ENCODE peak calls at places on chromosomes 3 and 15, in six cellular contexts. W is HuH-7; K is NCI-H1092 treated with DMSO at 0.1 percent for 48 hours; B is progenitor cell of endocrine pancreas; E is central memory CD8-positive, alpha-beta T cell; X is C1 segment of cervical spinal cord. C is an unnamed sample.
A peak's percentile ranks its signal among the peaks of the same experiment; 100 is the strongest.

GRCh38 chr15:33810083-33810595 is 158.2 kb upstream of the CHRM5 start:
- DNase-seq in W (no peak), K (no peak), B (no peak), E (no peak), X (no peak), C (no peak)

GRCh38 chr15:57597431-57597830 is 5.7 kb downstream of the MYZAP start:
- DNase-seq in W (no peak), K (no peak), B (no peak), E (no peak), X (no peak), C (no peak)

GRCh38 chr3:150271578-150271930 is 136.5 kb upstream of the TSC22D2 start:
- DNase-seq in W (no peak), K (no peak), B (no peak), E (no peak), X (no peak), C (no peak)

GRCh38 chr3:151768393-151768930 is 34.7 kb downstream of the AADACL2 start:
- DNase-seq in W (no peak), K (no peak), B (no peak), E (no peak), X (no peak), C (no peak)

GRCh38 chr3:183430325-183430957 is 2.0 kb upstream of the MCF2L2 start:
- DNase-seq in W (no peak), K (no peak), B (no peak), E (no peak), X (no peak), C (no peak)

GRCh38 chr3:71710906-71711494 is 14.2 kb downstream of the EIF4E3 start:
- DNase-seq in W (peak; percentile 20), K (peak; percentile 9), B (no peak), E (no peak), X (no peak), C (no peak)

GRCh38 chr3:125440559-125440955 is 65.4 kb upstream of the ZNF148 start:
- DNase-seq in W (peak; percentile 43), K (no peak), B (no peak), E (no peak), X (no peak), C (no peak)

GRCh38 chr3:64166584-64167155 is 58.6 kb downstream of the PRICKLE2 start:
- DNase-seq in W (peak; percentile 10), K (peak; percentile 8), B (no peak), E (no peak), X (no peak), C (no peak)

GRCh38 chr15:89150762-89151305 is 62.6 kb downstream of the ABHD2 start:
- DNase-seq in W (peak; percentile 39), K (peak; percentile 77), B (no peak), E (no peak), X (no peak), C (no peak)

C was measured in T-helper 9 cell.